ENCODE peak calls at places on chromosome 4, in four cellular contexts. P is T-helper 2 cell, O is T-helper 1 cell, Q is left colon. L is an unnamed sample.

GRCh38 chr4:114598191-114599121 is at the start of gene UGT8:
- DNase-seq in P (no peak), Q (peak), O (no peak), L (no peak)

GRCh38 chr4:143700060-143700419 is 435 bp downstream of the FREM3 start:
- DNase-seq in P (no peak), Q (no peak), O (no peak), L (no peak)

GRCh38 chr4:87882321-87882720 is 49.6 kb downstream of the MEPE start:
- DNase-seq in O (no peak), P (no peak), Q (no peak), L (no peak)

GRCh38 chr4:69710580-69710979 is 49.8 kb downstream of the SULT1B1 start:
- DNase-seq in Q (no peak), P (no peak), O (no peak), L (no peak)

GRCh38 chr4:163591614-163592020 is 97.1 kb downstream of the TMA16 start:
- DNase-seq in Q (no peak), O (no peak), P (no peak), L (no peak)

GRCh38 chr4:152014280-152014679 is 253.5 kb upstream of the GATB start:
- DNase-seq in Q (no peak), P (no peak), O (peak), L (peak)

GRCh38 chr4:140989944-140990343 is 143.3 kb downstream of the RNF150 start:
- DNase-seq in O (no peak), Q (no peak), P (no peak), L (no peak)

GRCh38 chr4:188455353-188455752 is 316.1 kb downstream of the TRIML1 start:
- DNase-seq in O (no peak), P (no peak), Q (no peak), L (no peak)

GRCh38 chr4:182447938-182448280 is 204.7 kb downstream of the TENM3 start:
- DNase-seq in Q (no peak), P (no peak), O (no peak), L (no peak)

GRCh38 chr4:184803133-184803532 is 22.6 kb downstream of the ACSL1 start:
- DNase-seq in Q (no peak), P (no peak), O (no peak), L (no peak)

GRCh38 chr4:2936773-2937145 is 26.4 kb downstream of the NOP14 start:
- DNase-seq in P (no peak), O (no peak), Q (no peak), L (no peak)

GRCh38 chr4:102500371-102501175 is 586 bp upstream of the NFKB1 start:
- DNase-seq in P (peak), Q (no peak), O (no peak), L (no peak)

GRCh38 chr4:81482344-81482743 is 10.6 kb upstream of the RASGEF1B start:
- DNase-seq in Q (no peak), O (no peak), P (no peak), L (no peak)

GRCh38 chr4:26687728-26688127 is 103.8 kb downstream of the TBC1D19 start:
- DNase-seq in Q (no peak), P (no peak), O (no peak), L (no peak)

GRCh38 chr4:186481998-186482790 is 73.2 kb downstream of the MTNR1A start:
- DNase-seq in Q (no peak), P (no peak), O (no peak), L (no peak)

GRCh38 chr4:130825283-130825682 is 1729.3 kb downstream of the C4orf33 start:
- DNase-seq in P (no peak), Q (no peak), O (no peak), L (no peak)

GRCh38 chr4:98663226-98664006 is 5.0 kb upstream of the TSPAN5 start:
- DNase-seq in O (peak), P (peak), Q (no peak), L (peak)

GRCh38 chr4:139764192-139764591 is 98.6 kb downstream of the MGST2 start:
- DNase-seq in P (no peak), O (no peak), Q (no peak), L (no peak)

GRCh38 chr4:47686294-47686872 is 151.5 kb downstream of the CORIN start:
- DNase-seq in O (peak), Q (peak), P (peak), L (peak)

GRCh38 chr4:124019749-124020549 is 623.4 kb downstream of the SPRY1 start:
- DNase-seq in P (no peak), O (no peak), Q (no peak), L (no peak)

GRCh38 chr4:109820563-109820962 is 5.0 kb downstream of the GAR1 start:
- DNase-seq in O (no peak), Q (no peak), P (no peak), L (no peak)

GRCh38 chr4:81919238-81919637 is 447.5 kb upstream of the RASGEF1B start:
- DNase-seq in P (no peak), Q (no peak), O (no peak), L (no peak)

GRCh38 chr4:83075696-83076095 is 38.8 kb downstream of the PLAC8 start:
- DNase-seq in P (no peak), O (no peak), Q (no peak), L (no peak)

GRCh38 chr4:186953601-186954260 is 230.1 kb upstream of the FAT1 start:
- DNase-seq in O (no peak), Q (no peak), P (no peak), L (no peak)

GRCh38 chr4:118783887-118784286 is 52.0 kb downstream of the SEC24D start:
- DNase-seq in O (no peak), P (no peak), Q (no peak), L (no peak)

L was measured in T follicular helper cell.